ENCODE peak calls at places on chromosomes 5 and 9, in four cellular contexts. One of them, this sample, is unnamed.

GRCh38 chr9:94973491-94973941 is 247.0 kb downstream of the AOPEP start:
- DNase-seq in GM12878: no peak
- DNase-seq in HepG2: no peak
- DNase-seq in K562: no peak
- DNase-seq in this sample: no peak

GRCh38 chr5:73298251-73299016 is 125.4 kb downstream of the TMEM174 start:
- DNase-seq in GM12878: no peak
- DNase-seq in HepG2: no peak
- DNase-seq in K562: no peak
- DNase-seq in this sample: no peak

GRCh38 chr5:10334830-10335229 is 18.7 kb upstream of the MARCHF6 start:
- DNase-seq in GM12878: no peak
- DNase-seq in HepG2: no peak
- DNase-seq in K562: no peak
- DNase-seq in this sample: no peak

GRCh38 chr5:113246371-113246870 is 188.4 kb downstream of the TSSK1B start:
- DNase-seq in GM12878: no peak
- DNase-seq in HepG2: no peak
- DNase-seq in K562: no peak
- DNase-seq in this sample: no peak

GRCh38 chr5:53994148-53994547 is 316.2 kb downstream of the ARL15 start:
- DNase-seq in GM12878: no peak
- DNase-seq in HepG2: no peak
- DNase-seq in K562: no peak
- DNase-seq in this sample: no peak

GRCh38 chr5:141476132-141476909 is 555 bp downstream of the PCDHGC3 start:
- DNase-seq in GM12878: no peak
- DNase-seq in HepG2: no peak
- DNase-seq in K562: no peak
- DNase-seq in this sample: no peak

GRCh38 chr9:83472221-83472665 is 66.0 kb downstream of the FRMD3 start:
- DNase-seq in GM12878: no peak
- DNase-seq in HepG2: peak; percentile 95
- DNase-seq in K562: no peak
- DNase-seq in this sample: no peak

GRCh38 chr9:129549684-129550083 is 71.2 kb downstream of the C9orf50 start:
- DNase-seq in GM12878: no peak
- DNase-seq in HepG2: no peak
- DNase-seq in K562: no peak
- DNase-seq in this sample: no peak

GRCh38 chr5:10875201-10875768 is 114.3 kb upstream of the DAP start:
- DNase-seq in GM12878: no peak
- DNase-seq in HepG2: no peak
- DNase-seq in K562: no peak
- DNase-seq in this sample: peak; percentile 33

GRCh38 chr5:537621-538071 is 13.4 kb upstream of the SLC9A3 start:
- DNase-seq in GM12878: no peak
- DNase-seq in HepG2: no peak
- DNase-seq in K562: no peak
- DNase-seq in this sample: no peak

GRCh38 chr5:95822038-95822407 is 503 bp downstream of the GLRX start:
- DNase-seq in GM12878: no peak
- DNase-seq in HepG2: no peak
- DNase-seq in K562: peak; percentile 60
- DNase-seq in this sample: no peak

GRCh38 chr9:94919376-94920098 is 193.0 kb downstream of the AOPEP start:
- DNase-seq in GM12878: no peak
- DNase-seq in HepG2: no peak
- DNase-seq in K562: peak; percentile 23
- DNase-seq in this sample: peak; percentile 59

GRCh38 chr5:371811-372555 is 50.5 kb downstream of the AHRR start:
- DNase-seq in GM12878: no peak
- DNase-seq in HepG2: no peak
- DNase-seq in K562: no peak
- DNase-seq in this sample: no peak

GRCh38 chr9:79353856-79354520 is 217.8 kb upstream of the TLE4 start:
- DNase-seq in GM12878: no peak
- DNase-seq in HepG2: no peak
- DNase-seq in K562: no peak
- DNase-seq in this sample: no peak

GRCh38 chr9:104177676-104178075 is 83.6 kb downstream of the SMC2 start:
- DNase-seq in GM12878: no peak
- DNase-seq in HepG2: no peak
- DNase-seq in K562: no peak
- DNase-seq in this sample: no peak

GRCh38 chr5:12870870-12871539 is 966.8 kb upstream of the CTNND2 start:
- DNase-seq in GM12878: no peak
- DNase-seq in HepG2: no peak
- DNase-seq in K562: no peak
- DNase-seq in this sample: no peak

GRCh38 chr5:44862808-44863207 is 54.1 kb downstream of the MRPS30 start:
- DNase-seq in GM12878: no peak
- DNase-seq in HepG2: no peak
- DNase-seq in K562: no peak
- DNase-seq in this sample: peak; percentile 41

GRCh38 chr5:126446498-126447224 is 23.5 kb downstream of the GRAMD2B start:
- DNase-seq in GM12878: no peak
- DNase-seq in HepG2: no peak
- DNase-seq in K562: no peak
- DNase-seq in this sample: peak; percentile 71

GRCh38 chr5:39376293-39376714 is 12.0 kb upstream of the C9 start:
- DNase-seq in GM12878: no peak
- DNase-seq in HepG2: peak; percentile 57
- DNase-seq in K562: peak; percentile 68
- DNase-seq in this sample: peak; percentile 22

GRCh38 chr5:95773325-95774059 is 42.4 kb downstream of the RHOBTB3 start:
- DNase-seq in GM12878: no peak
- DNase-seq in HepG2: peak; percentile 10
- DNase-seq in K562: no peak
- DNase-seq in this sample: no peak

GRCh38 chr9:121682201-121682600 is 30.8 kb downstream of the DAB2IP start:
- DNase-seq in GM12878: no peak
- DNase-seq in HepG2: no peak
- DNase-seq in K562: no peak
- DNase-seq in this sample: no peak

GRCh38 chr9:134800791-134801339 is 79.7 kb upstream of the FCN2 start:
- DNase-seq in GM12878: no peak
- DNase-seq in HepG2: no peak
- DNase-seq in K562: no peak
- DNase-seq in this sample: no peak

GRCh38 chr9:124886866-124887492 is 25.0 kb downstream of the ARPC5L start:
- DNase-seq in GM12878: no peak
- DNase-seq in HepG2: no peak
- DNase-seq in K562: no peak
- DNase-seq in this sample: no peak

GRCh38 chr9:13125261-13125660 is 154.2 kb downstream of the MPDZ start:
- DNase-seq in GM12878: no peak
- DNase-seq in HepG2: no peak
- DNase-seq in K562: no peak
- DNase-seq in this sample: no peak

GRCh38 chr9:121838757-121839669 is 187.6 kb downstream of the DAB2IP start:
- DNase-seq in GM12878: no peak
- DNase-seq in HepG2: no peak
- DNase-seq in K562: no peak
- DNase-seq in this sample: no peak

GRCh38 chr9:7088598-7088997 is 330.8 kb downstream of the KDM4C start:
- DNase-seq in GM12878: no peak
- DNase-seq in HepG2: no peak
- DNase-seq in K562: no peak
- DNase-seq in this sample: no peak

GRCh38 chr5:174581483-174581882 is 142.9 kb upstream of the MSX2 start:
- DNase-seq in GM12878: no peak
- DNase-seq in HepG2: peak; percentile 9
- DNase-seq in K562: no peak
- DNase-seq in this sample: no peak

GRCh38 chr9:96556701-96557461 is 62.8 kb downstream of the CDC14B start:
- DNase-seq in GM12878: no peak
- DNase-seq in HepG2: no peak
- DNase-seq in K562: no peak
- DNase-seq in this sample: no peak

GRCh38 chr5:171336486-171337206 is 27.6 kb downstream of the TLX3 start:
- DNase-seq in GM12878: no peak
- DNase-seq in HepG2: no peak
- DNase-seq in K562: no peak
- DNase-seq in this sample: peak; percentile 42

GRCh38 chr5:110297152-110297670 is 429.3 kb downstream of the TMEM232 start:
- DNase-seq in GM12878: no peak
- DNase-seq in HepG2: no peak
- DNase-seq in K562: no peak
- DNase-seq in this sample: no peak

GRCh38 chr5:157867736-157868135 is 8.8 kb upstream of the CLINT1 start:
- DNase-seq in GM12878: no peak
- DNase-seq in HepG2: no peak
- DNase-seq in K562: no peak
- DNase-seq in this sample: no peak

GRCh38 chr5:149886697-149887470 is 57.7 kb downstream of the PDE6A start:
- DNase-seq in GM12878: no peak
- DNase-seq in HepG2: no peak
- DNase-seq in K562: no peak
- DNase-seq in this sample: no peak

GRCh38 chr5:56909294-56910122 is at the start of gene SETD9:
- DNase-seq in GM12878: peak; percentile 86
- DNase-seq in HepG2: peak; percentile 93
- DNase-seq in K562: peak; percentile 97
- DNase-seq in this sample: peak; percentile 88

GRCh38 chr5:112109331-112109993 is 309.6 kb downstream of the EPB41L4A start:
- DNase-seq in GM12878: no peak
- DNase-seq in HepG2: no peak
- DNase-seq in K562: no peak
- DNase-seq in this sample: peak; percentile 12

GRCh38 chr9:113187935-113188595 is 33.0 kb downstream of the FKBP15 start:
- DNase-seq in GM12878: no peak
- DNase-seq in HepG2: peak; percentile 4
- DNase-seq in K562: no peak
- DNase-seq in this sample: peak; percentile 6

GRCh38 chr9:85508616-85509015 is 233.1 kb downstream of the AGTPBP1 start:
- DNase-seq in GM12878: no peak
- DNase-seq in HepG2: peak; percentile 9
- DNase-seq in K562: no peak
- DNase-seq in this sample: no peak

GRCh38 chr5:163105456-163105855 is 331.9 kb upstream of the CCNG1 start:
- DNase-seq in GM12878: no peak
- DNase-seq in HepG2: no peak
- DNase-seq in K562: no peak
- DNase-seq in this sample: no peak

GRCh38 chr5:115962239-115962564 is at the start of gene LVRN:
- DNase-seq in GM12878: no peak
- DNase-seq in HepG2: no peak
- DNase-seq in K562: no peak
- DNase-seq in this sample: no peak
- H3K4me2 ChIP-seq in GM12878: peak within 1 kb of the TSS; percentile 61
- H3K4me2 ChIP-seq in HepG2: peak within 1 kb of the TSS; percentile 59
- H3K4me2 ChIP-seq in K562: no peak within 1 kb of the TSS
- H3K4me2 ChIP-seq in this sample: no peak within 1 kb of the TSS

GRCh38 chr9:71361357-71361756 is 239.9 kb upstream of the TRPM3 start:
- DNase-seq in GM12878: no peak
- DNase-seq in HepG2: no peak
- DNase-seq in K562: no peak
- DNase-seq in this sample: no peak
- TF ChIP-seq SRF in GM12878: no peak
- TF ChIP-seq SRF in HepG2: no peak
- TF ChIP-seq SRF in K562: no peak
- TF ChIP-seq SRF in this sample: no peak

DNA sequence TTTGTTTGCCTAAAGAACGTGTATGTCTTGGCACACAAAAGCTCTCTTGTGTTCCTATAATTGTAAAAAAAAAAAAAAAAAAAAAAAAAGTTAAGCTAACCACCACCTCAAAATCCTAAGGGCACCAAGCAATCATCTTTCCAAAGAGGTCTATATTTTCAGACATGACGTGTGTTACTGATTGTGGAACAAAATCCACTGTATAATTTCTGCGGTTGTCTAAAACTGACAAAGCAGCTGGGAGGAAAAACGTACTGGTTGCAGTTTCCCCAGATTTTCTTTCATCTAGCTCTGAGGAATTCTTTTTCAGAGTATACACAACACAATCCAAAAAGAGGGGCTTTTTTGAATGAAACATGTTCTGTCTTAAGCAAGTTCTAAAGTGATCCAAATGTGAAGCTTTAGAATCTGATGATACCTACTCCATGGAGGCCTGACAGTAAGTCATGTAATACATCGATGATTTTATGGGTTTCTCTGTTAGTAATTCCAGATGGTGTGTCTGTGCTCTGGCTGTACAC is 375.6 kb upstream of the NUDT12 start:
- DNase-seq in GM12878: no peak
- DNase-seq in HepG2: no peak
- DNase-seq in K562: no peak
- DNase-seq in this sample: no peak
- H3K4me2 ChIP-seq in GM12878: no peak overlapping the region
- H3K4me2 ChIP-seq in HepG2: no peak overlapping the region
- H3K4me2 ChIP-seq in K562: no peak overlapping the region
- H3K4me2 ChIP-seq in this sample: no peak overlapping the region

GRCh38 chr5:24823625-24824024 is 178.8 kb upstream of the CDH10 start:
- DNase-seq in GM12878: no peak
- DNase-seq in HepG2: no peak
- DNase-seq in K562: no peak
- DNase-seq in this sample: no peak
- TF ChIP-seq SRF in GM12878: no peak
- TF ChIP-seq SRF in HepG2: no peak
- TF ChIP-seq SRF in K562: no peak
- TF ChIP-seq SRF in this sample: no peak

DNA sequence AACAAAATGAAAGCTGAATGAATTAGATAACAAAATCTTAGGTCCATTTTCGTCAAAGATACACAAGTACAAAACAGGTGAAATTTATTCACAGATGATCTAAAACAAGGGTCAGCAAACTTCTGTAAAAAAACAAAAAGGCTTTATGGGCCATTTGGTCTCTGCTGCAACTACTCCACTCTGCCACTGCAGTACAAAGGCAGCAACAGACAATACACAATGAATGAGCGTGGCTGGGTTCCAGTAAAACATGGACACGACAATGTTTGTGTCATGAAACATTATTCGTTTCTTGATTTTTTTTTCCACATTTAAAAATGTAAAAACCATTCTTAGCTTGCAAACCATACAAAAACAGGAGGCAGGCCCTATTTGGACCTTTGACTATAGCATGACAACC is 71.9 kb downstream of the ECPAS start:
- DNase-seq in GM12878: no peak
- DNase-seq in HepG2: no peak
- DNase-seq in K562: no peak
- DNase-seq in this sample: no peak
- H3K4me2 ChIP-seq in GM12878: no peak overlapping the region
- H3K4me2 ChIP-seq in HepG2: no peak overlapping the region
- H3K4me2 ChIP-seq in K562: no peak overlapping the region
- H3K4me2 ChIP-seq in this sample: no peak overlapping the region